ENCODE peak calls at places on chromosomes 12 and 14, in five cellular contexts. R is AG09309, N is coronary artery, T is NCI-H1694, Z is aorta. Q is an unnamed sample.

GRCh38 chr12:8033153-8034044 is 883 bp downstream of the FOXJ2 start:
- DNase-seq in T (no peak), R (no peak), Z (peak; percentile 76), N (peak; percentile 81), Q (peak; percentile 74)

GRCh38 chr12:27226319-27226984 is 17.6 kb upstream of the STK38L start:
- DNase-seq in T (no peak), Z (no peak), N (no peak), R (no peak), Q (peak; percentile 40)

GRCh38 chr12:122422769-122423257 is 344 bp upstream of the CLIP1 start:
- DNase-seq in N (no peak), Z (peak; percentile 54), T (no peak), R (no peak), Q (peak; percentile 28)

GRCh38 chr12:41932470-41932991 is 212.1 kb downstream of the GXYLT1 start:
- DNase-seq in Z (peak; percentile 88), R (no peak), N (no peak), T (peak; percentile 53), Q (peak; percentile 83)

GRCh38 chr12:56172839-56173238 is 14.7 kb downstream of the MYL6 start:
- DNase-seq in R (no peak), Z (no peak), N (no peak), T (no peak), Q (no peak)

GRCh38 chr12:1662761-1663439 is 28.0 kb upstream of the ADIPOR2 start:
- DNase-seq in Z (peak; percentile 61), T (no peak), R (no peak), N (no peak), Q (peak; percentile 39)

GRCh38 chr14:20757963-20758362 is 10.2 kb upstream of the EDDM3B start:
- DNase-seq in N (no peak), R (no peak), Z (peak; percentile 46), T (no peak), Q (peak; percentile 31)

GRCh38 chr14:69953266-69953905 is 74.2 kb downstream of the SMOC1 start:
- DNase-seq in R (no peak), N (no peak), Z (no peak), T (no peak), Q (no peak)

GRCh38 chr14:75578786-75579781 is 664 bp downstream of the FLVCR2 start:
- DNase-seq in T (no peak), Z (peak; percentile 60), R (no peak), N (peak; percentile 78), Q (peak; percentile 33)

GRCh38 chr12:113860950-113861349 is 105.2 kb downstream of the RBM19 start:
- DNase-seq in R (peak; percentile 78), Z (no peak), T (no peak), N (no peak), Q (no peak)

GRCh38 chr12:74980510-74980909 is 229.1 kb downstream of the KCNC2 start:
- DNase-seq in N (no peak), T (no peak), Z (no peak), R (no peak), Q (no peak)

GRCh38 chr12:46181465-46181864 is 87.4 kb downstream of the SLC38A1 start:
- DNase-seq in T (no peak), Z (no peak), N (no peak), R (no peak), Q (no peak)

GRCh38 chr12:105480162-105480561 is 149.7 kb downstream of the C12orf75 start:
- DNase-seq in T (no peak), Z (no peak), R (no peak), N (no peak), Q (no peak)

GRCh38 chr12:66160704-66161103 is 9.1 kb downstream of the TMBIM4 start:
- DNase-seq in T (no peak), N (no peak), Z (no peak), R (no peak), Q (no peak)

Q was measured in left cardiac atrium.